ENCODE peak calls at places on chromosomes 2 and 18, in nine cellular contexts. One of them, this sample, is unnamed.

GRCh38 chr2:170822885-170823799 is 6.5 kb downstream of the GAD1 start:
- DNase-seq in PC-9: no peak
- DNase-seq in mammary epithelial cell: no peak
- DNase-seq in fibroblast of lung: no peak
- DNase-seq in astrocyte: no peak
- DNase-seq in hepatocyte: no peak
- DNase-seq in GM23248: peak
- DNase-seq in MM.1S: no peak
- DNase-seq in K562: peak
- DNase-seq in this sample: no peak

GRCh38 chr18:35514752-35515459 is 17.1 kb upstream of the INO80C start:
- DNase-seq in PC-9: no peak
- DNase-seq in mammary epithelial cell: no peak
- DNase-seq in fibroblast of lung: no peak
- DNase-seq in astrocyte: no peak
- DNase-seq in hepatocyte: no peak
- DNase-seq in GM23248: peak
- DNase-seq in MM.1S: no peak
- DNase-seq in K562: no peak
- DNase-seq in this sample: no peak

GRCh38 chr2:139260052-139260430 is 479.9 kb upstream of the NXPH2 start:
- DNase-seq in PC-9: no peak
- DNase-seq in mammary epithelial cell: no peak
- DNase-seq in fibroblast of lung: no peak
- DNase-seq in astrocyte: no peak
- DNase-seq in hepatocyte: no peak
- DNase-seq in GM23248: no peak
- DNase-seq in MM.1S: no peak
- DNase-seq in K562: no peak
- DNase-seq in this sample: no peak

GRCh38 chr2:149021761-149022160 is 16.7 kb upstream of the LYPD6B start:
- DNase-seq in PC-9: no peak
- DNase-seq in mammary epithelial cell: no peak
- DNase-seq in fibroblast of lung: no peak
- DNase-seq in astrocyte: no peak
- DNase-seq in hepatocyte: no peak
- DNase-seq in GM23248: no peak
- DNase-seq in MM.1S: peak
- DNase-seq in K562: no peak
- DNase-seq in this sample: no peak

GRCh38 chr2:11907178-11907577 is 160.7 kb downstream of the LPIN1 start:
- DNase-seq in PC-9: no peak
- DNase-seq in mammary epithelial cell: no peak
- DNase-seq in fibroblast of lung: no peak
- DNase-seq in astrocyte: no peak
- DNase-seq in hepatocyte: no peak
- DNase-seq in GM23248: no peak
- DNase-seq in MM.1S: no peak
- DNase-seq in K562: no peak
- DNase-seq in this sample: no peak

GRCh38 chr2:143937563-143938346 is 582.2 kb downstream of the ZEB2 start:
- DNase-seq in PC-9: no peak
- DNase-seq in mammary epithelial cell: no peak
- DNase-seq in fibroblast of lung: no peak
- DNase-seq in astrocyte: peak
- DNase-seq in hepatocyte: peak
- DNase-seq in GM23248: peak
- DNase-seq in MM.1S: no peak
- DNase-seq in K562: no peak
- DNase-seq in this sample: no peak

GRCh38 chr2:90069290-90069894 is 1377.9 kb downstream of the RPIA start:
- DNase-seq in PC-9: no peak
- DNase-seq in mammary epithelial cell: no peak
- DNase-seq in fibroblast of lung: no peak
- DNase-seq in astrocyte: no peak
- DNase-seq in hepatocyte: no peak
- DNase-seq in GM23248: peak
- DNase-seq in MM.1S: peak
- DNase-seq in K562: peak
- DNase-seq in this sample: peak

GRCh38 chr2:10253596-10254372 is 48.9 kb upstream of the HPCAL1 start:
- DNase-seq in PC-9: no peak
- DNase-seq in mammary epithelial cell: no peak
- DNase-seq in fibroblast of lung: no peak
- DNase-seq in astrocyte: no peak
- DNase-seq in hepatocyte: no peak
- DNase-seq in GM23248: no peak
- DNase-seq in MM.1S: no peak
- DNase-seq in K562: peak
- DNase-seq in this sample: no peak

GRCh38 chr2:99707592-99707991 is 217.8 kb upstream of the REV1 start:
- DNase-seq in PC-9: peak
- DNase-seq in mammary epithelial cell: no peak
- DNase-seq in fibroblast of lung: peak
- DNase-seq in astrocyte: peak
- DNase-seq in hepatocyte: no peak
- DNase-seq in GM23248: peak
- DNase-seq in MM.1S: no peak
- DNase-seq in K562: no peak
- DNase-seq in this sample: no peak

GRCh38 chr18:42976869-42977268 is 138.6 kb downstream of the RIT2 start:
- DNase-seq in PC-9: no peak
- DNase-seq in mammary epithelial cell: no peak
- DNase-seq in fibroblast of lung: no peak
- DNase-seq in astrocyte: no peak
- DNase-seq in hepatocyte: no peak
- DNase-seq in GM23248: no peak
- DNase-seq in MM.1S: peak
- DNase-seq in K562: no peak
- DNase-seq in this sample: no peak

GRCh38 chr2:71186973-71187372 is 39.9 kb downstream of the PAIP2B start:
- DNase-seq in PC-9: no peak
- DNase-seq in mammary epithelial cell: no peak
- DNase-seq in fibroblast of lung: no peak
- DNase-seq in astrocyte: no peak
- DNase-seq in hepatocyte: no peak
- DNase-seq in GM23248: no peak
- DNase-seq in MM.1S: no peak
- DNase-seq in K562: no peak
- DNase-seq in this sample: no peak

GRCh38 chr2:71190959-71191943 is 35.7 kb downstream of the PAIP2B start:
- DNase-seq in PC-9: no peak
- DNase-seq in mammary epithelial cell: peak
- DNase-seq in fibroblast of lung: peak
- DNase-seq in astrocyte: no peak
- DNase-seq in hepatocyte: no peak
- DNase-seq in GM23248: peak
- DNase-seq in MM.1S: no peak
- DNase-seq in K562: no peak
- DNase-seq in this sample: peak

DNA sequence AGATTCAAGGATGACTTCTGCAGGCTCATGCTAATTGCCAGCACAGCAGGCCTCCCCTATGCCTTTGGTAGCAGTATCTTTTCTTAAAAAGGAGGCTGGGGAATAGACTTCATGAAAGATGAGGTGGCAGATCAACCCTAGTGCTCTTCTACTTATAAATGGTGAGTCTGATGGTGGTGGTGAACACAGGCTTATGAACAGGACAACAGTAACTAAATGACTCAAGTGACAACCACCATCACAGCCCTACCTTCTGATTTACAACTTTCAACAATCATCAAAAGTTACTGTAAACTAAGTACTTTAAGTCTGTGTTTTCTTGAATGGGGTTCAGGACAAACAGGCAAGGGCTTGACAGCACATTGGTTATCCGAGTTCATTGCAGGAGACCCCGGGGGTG is 39.3 kb downstream of the PAIP2B start:
- DNase-seq in PC-9: no peak
- DNase-seq in mammary epithelial cell: no peak
- DNase-seq in fibroblast of lung: no peak
- DNase-seq in astrocyte: no peak
- DNase-seq in hepatocyte: no peak
- DNase-seq in GM23248: no peak
- DNase-seq in MM.1S: no peak
- DNase-seq in K562: no peak
- DNase-seq in this sample: no peak
- H3K27ac ChIP-seq in PC-9: no peak
- H3K27ac ChIP-seq in mammary epithelial cell: no peak
- H3K27ac ChIP-seq in fibroblast of lung: no peak
- H3K27ac ChIP-seq in astrocyte: no peak
- H3K27ac ChIP-seq in hepatocyte: no peak
- H3K27ac ChIP-seq in GM23248: no peak
- H3K27ac ChIP-seq in MM.1S: no peak
- H3K27ac ChIP-seq in K562: no peak
- H3K27ac ChIP-seq in this sample: no peak

DNA sequence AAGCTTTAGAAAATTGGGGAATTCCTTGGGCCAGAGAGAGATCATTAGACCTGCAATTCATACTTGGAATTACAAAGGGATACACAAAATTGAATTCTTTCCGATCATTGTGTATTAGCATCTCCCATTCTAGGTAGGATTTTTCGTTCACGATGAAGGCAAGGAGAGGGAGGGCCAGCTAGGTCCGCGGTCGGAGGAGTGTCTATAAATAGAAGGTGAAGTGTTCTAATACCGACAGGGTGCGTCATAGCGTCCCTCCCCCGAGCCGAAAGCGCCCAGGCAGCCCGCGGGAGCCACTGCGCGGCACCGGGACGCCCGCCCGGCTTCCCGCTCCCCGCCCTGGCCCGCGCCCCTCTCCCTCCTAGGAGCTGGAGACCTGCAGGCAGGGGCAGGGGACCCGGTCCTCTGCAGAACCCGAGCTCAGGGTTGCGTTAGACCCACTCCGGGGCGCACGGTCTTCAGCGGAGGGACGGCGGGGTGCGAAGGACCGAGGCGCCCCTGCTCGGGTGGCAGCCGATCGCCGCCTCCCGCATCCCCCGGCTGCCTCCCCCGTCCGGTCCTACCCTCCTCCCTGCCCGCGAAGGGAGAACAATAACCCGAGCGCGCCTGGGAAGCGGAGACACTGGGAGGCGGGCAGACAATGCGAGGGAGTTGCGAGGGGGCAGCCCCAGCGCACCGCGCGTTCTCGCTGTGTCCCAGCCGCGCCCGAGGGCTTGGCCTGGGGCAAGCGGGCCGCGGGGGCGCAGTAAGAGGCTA is 114.1 kb upstream of the SERTAD2 start:
- DNase-seq in PC-9: peak
- DNase-seq in mammary epithelial cell: peak
- DNase-seq in fibroblast of lung: peak
- DNase-seq in astrocyte: peak
- DNase-seq in hepatocyte: peak
- DNase-seq in GM23248: peak
- DNase-seq in MM.1S: peak
- DNase-seq in K562: peak
- DNase-seq in this sample: peak
- TF ChIP-seq EZH2 in PC-9: no peak
- TF ChIP-seq EZH2 in mammary epithelial cell: no peak
- TF ChIP-seq EZH2 in fibroblast of lung: no peak
- TF ChIP-seq EZH2 in astrocyte: no peak
- TF ChIP-seq EZH2 in hepatocyte: no peak
- TF ChIP-seq EZH2 in GM23248: no peak
- TF ChIP-seq EZH2 in MM.1S: no peak
- TF ChIP-seq EZH2 in K562: no peak
- TF ChIP-seq EZH2 in this sample: no peak

GRCh38 chr18:76522104-76522503 is 27.1 kb upstream of the ZNF516 start:
- DNase-seq in PC-9: no peak
- DNase-seq in mammary epithelial cell: no peak
- DNase-seq in fibroblast of lung: peak
- DNase-seq in astrocyte: no peak
- DNase-seq in hepatocyte: no peak
- DNase-seq in GM23248: no peak
- DNase-seq in MM.1S: no peak
- DNase-seq in K562: no peak
- DNase-seq in this sample: no peak

GRCh38 chr18:76524477-76524876 is 29.4 kb upstream of the ZNF516 start:
- DNase-seq in PC-9: no peak
- DNase-seq in mammary epithelial cell: no peak
- DNase-seq in fibroblast of lung: no peak
- DNase-seq in astrocyte: no peak
- DNase-seq in hepatocyte: no peak
- DNase-seq in GM23248: no peak
- DNase-seq in MM.1S: no peak
- DNase-seq in K562: no peak
- DNase-seq in this sample: no peak

GRCh38 chr18:76528477-76529432 is 33.7 kb upstream of the ZNF516 start:
- DNase-seq in PC-9: peak
- DNase-seq in mammary epithelial cell: peak
- DNase-seq in fibroblast of lung: peak
- DNase-seq in astrocyte: peak
- DNase-seq in hepatocyte: peak
- DNase-seq in GM23248: peak
- DNase-seq in MM.1S: no peak
- DNase-seq in K562: no peak
- DNase-seq in this sample: no peak

GRCh38 chr18:76522551-76522950 is 27.5 kb upstream of the ZNF516 start:
- DNase-seq in PC-9: no peak
- DNase-seq in mammary epithelial cell: no peak
- DNase-seq in fibroblast of lung: no peak
- DNase-seq in astrocyte: no peak
- DNase-seq in hepatocyte: no peak
- DNase-seq in GM23248: no peak
- DNase-seq in MM.1S: no peak
- DNase-seq in K562: no peak
- DNase-seq in this sample: no peak

GRCh38 chr18:76524900-76525698 is 30.1 kb upstream of the ZNF516 start:
- DNase-seq in PC-9: peak
- DNase-seq in mammary epithelial cell: peak
- DNase-seq in fibroblast of lung: peak
- DNase-seq in astrocyte: peak
- DNase-seq in hepatocyte: peak
- DNase-seq in GM23248: peak
- DNase-seq in MM.1S: peak
- DNase-seq in K562: no peak
- DNase-seq in this sample: no peak
- H3K27ac ChIP-seq in PC-9: no peak
- H3K27ac ChIP-seq in mammary epithelial cell: peak
- H3K27ac ChIP-seq in fibroblast of lung: peak
- H3K27ac ChIP-seq in astrocyte: no peak
- H3K27ac ChIP-seq in hepatocyte: peak
- H3K27ac ChIP-seq in GM23248: peak
- H3K27ac ChIP-seq in MM.1S: peak
- H3K27ac ChIP-seq in K562: no peak
- H3K27ac ChIP-seq in this sample: no peak

DNA sequence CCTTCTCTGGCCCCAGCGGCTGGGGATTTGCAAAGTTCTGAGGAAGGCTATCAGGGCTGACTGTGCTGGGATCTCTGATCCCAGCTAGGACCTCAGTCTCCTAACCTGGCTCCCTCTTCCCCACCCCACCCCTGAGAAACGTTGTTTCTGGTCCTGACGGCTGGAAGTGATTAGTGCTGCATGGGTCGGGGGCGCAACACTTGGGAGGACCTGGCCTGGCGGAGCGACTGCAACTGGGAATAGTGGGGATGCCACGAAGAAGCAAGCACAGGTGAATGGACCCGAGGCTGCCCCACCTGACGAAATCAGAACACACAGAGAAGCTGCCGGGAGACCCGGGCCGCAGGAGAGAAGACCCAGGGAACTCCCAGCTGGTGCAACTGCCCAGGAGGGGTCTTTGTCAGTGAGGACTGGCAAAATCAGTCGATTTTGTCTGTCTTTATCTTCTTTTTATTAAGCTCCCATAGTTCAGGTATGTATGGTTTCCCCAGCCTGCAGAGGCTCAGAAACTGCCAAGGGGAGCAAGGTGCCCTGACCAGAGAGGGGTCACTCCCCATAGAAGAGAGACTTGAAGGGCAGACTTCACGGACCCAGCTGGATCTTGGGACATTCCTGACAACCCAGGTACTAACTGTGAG is 656 bp upstream of the LBX2 start:
- DNase-seq in PC-9: no peak
- DNase-seq in mammary epithelial cell: no peak
- DNase-seq in fibroblast of lung: no peak
- DNase-seq in astrocyte: no peak
- DNase-seq in hepatocyte: no peak
- DNase-seq in GM23248: no peak
- DNase-seq in MM.1S: no peak
- DNase-seq in K562: no peak
- DNase-seq in this sample: no peak
- TF ChIP-seq EZH2 in PC-9: no peak
- TF ChIP-seq EZH2 in mammary epithelial cell: no peak
- TF ChIP-seq EZH2 in fibroblast of lung: no peak
- TF ChIP-seq EZH2 in astrocyte: no peak
- TF ChIP-seq EZH2 in hepatocyte: no peak
- TF ChIP-seq EZH2 in GM23248: no peak
- TF ChIP-seq EZH2 in MM.1S: no peak
- TF ChIP-seq EZH2 in K562: no peak
- TF ChIP-seq EZH2 in this sample: no peak

This sample was measured in PC-3.